ENCODE peak calls at places on chromosome 16, in ten cellular contexts. D is testis; X is neuronal stem cell; N is CD8-positive, alpha-beta T cell; P is AG04450; K is GM23248; B is body of pancreas; O is SJCRH30; A is WERI-Rb-1; G is stomach. C is an unnamed sample. For H3K9me3, the result is how much of the 10 kb centered on the place peaks cover.

GRCh38 chr16:51389881-51390280 is 238.8 kb upstream of the SALL1 start:
- DNase-seq in D (no peak), X (no peak), N (no peak), P (no peak), K (no peak), B (no peak), O (no peak), A (no peak), G (no peak), C (no peak)

GRCh38 chr16:82699711-82700495 is 73.1 kb downstream of the CDH13 start:
- DNase-seq in D (no peak), X (no peak), N (no peak), P (no peak), K (peak), B (peak), O (no peak), A (no peak), G (no peak), C (no peak)

GRCh38 chr16:85202051-85202601 is 89.9 kb upstream of the CIBAR2 start:
- DNase-seq in D (no peak), X (no peak), N (no peak), P (no peak), K (peak), B (no peak), O (no peak), A (no peak), G (no peak), C (no peak)

GRCh38 chr16:52456368-52456767 is 90.6 kb downstream of the TOX3 start:
- DNase-seq in D (no peak), X (peak), N (no peak), P (no peak), K (no peak), B (no peak), O (peak), A (no peak), G (no peak), C (no peak)

GRCh38 chr16:87210949-87211348 is 106.2 kb downstream of the C16orf95 start:
- DNase-seq in D (no peak), X (no peak), N (no peak), P (no peak), K (peak), B (no peak), O (no peak), A (no peak), G (no peak), C (no peak)

GRCh38 chr16:29182501-29182900 is 197.6 kb downstream of the LAT start:
- DNase-seq in D (no peak), X (no peak), N (no peak), P (no peak), K (no peak), B (no peak), O (no peak), A (no peak), G (no peak), C (no peak)

GRCh38 chr16:61879306-61879705 is 156.9 kb downstream of the CDH8 start:
- DNase-seq in D (no peak), X (no peak), N (no peak), P (no peak), K (no peak), B (no peak), O (peak), A (no peak), G (no peak), C (no peak)

GRCh38 chr16:73048292-73049050 is 543 bp upstream of the ZFHX3 start:
- DNase-seq in D (peak), X (no peak), N (no peak), P (no peak), K (peak), B (peak), O (no peak), A (no peak), G (peak), C (no peak)

GRCh38 chr16:74726736-74727135 is 26.1 kb upstream of the MLKL start:
- DNase-seq in D (peak), X (no peak), N (no peak), P (no peak), K (no peak), B (peak), O (peak), A (no peak), G (no peak), C (no peak)

GRCh38 chr16:49641250-49641649 is 214.7 kb downstream of the ZNF423 start:
- DNase-seq in D (no peak), X (no peak), N (no peak), P (no peak), K (no peak), B (no peak), O (no peak), A (no peak), G (no peak), C (no peak)

GRCh38 chr16:12258806-12259205 is 282.3 kb downstream of the SNX29 start:
- DNase-seq in D (no peak), X (no peak), N (no peak), P (no peak), K (no peak), B (no peak), O (no peak), A (no peak), G (no peak), C (no peak)

GRCh38 chr16:87332150-87332549 is 15.0 kb upstream of the C16orf95 start:
- DNase-seq in D (no peak), X (no peak), N (no peak), P (no peak), K (peak), B (no peak), O (no peak), A (no peak), G (no peak), C (no peak)

GRCh38 chr16:81693467-81694303 is 85.4 kb upstream of the PLCG2 start:
- DNase-seq in D (no peak), X (no peak), N (no peak), P (no peak), K (no peak), B (no peak), O (peak), A (no peak), G (no peak), C (no peak)

GRCh38 chr16:74297296-74297665 is 667 bp downstream of the PSMD7 start:
- DNase-seq in D (no peak), X (no peak), N (no peak), P (no peak), K (peak), B (peak), O (peak), A (no peak), G (no peak), C (peak)

GRCh38 chr16:74691093-74691855 is 9.4 kb downstream of the MLKL start:
- DNase-seq in D (no peak), X (no peak), N (no peak), P (no peak), K (peak), B (no peak), O (no peak), A (no peak), G (no peak), C (no peak)

GRCh38 chr16:85005278-85006069 is 5.9 kb downstream of the ZDHHC7 start:
- DNase-seq in D (peak), X (no peak), N (no peak), P (no peak), K (peak), B (no peak), O (no peak), A (no peak), G (no peak), C (no peak)

GRCh38 chr16:58265480-58266052 is 29.3 kb downstream of the PRSS54 start:
- DNase-seq in D (no peak), X (no peak), N (no peak), P (no peak), K (no peak), B (no peak), O (no peak), A (no peak), G (no peak), C (no peak)

GRCh38 chr16:50246299-50247122 is 19.8 kb upstream of the ADCY7 start:
- DNase-seq in D (no peak), X (no peak), N (no peak), P (no peak), K (peak), B (no peak), O (peak), A (peak), G (no peak), C (no peak)

GRCh38 chr16:8634991-8635736 is 13.7 kb downstream of the METTL22 start:
- DNase-seq in D (peak), X (peak), N (no peak), P (no peak), K (peak), B (no peak), O (no peak), A (peak), G (no peak), C (no peak)

GRCh38 chr16:57859331-57859730 is 57.0 kb upstream of the KIFC3 start:
- DNase-seq in D (no peak), X (peak), N (no peak), P (no peak), K (peak), B (no peak), O (peak), A (peak), G (no peak), C (no peak)

GRCh38 chr16:885391-885790 is 84.9 kb upstream of the GNG13 start:
- DNase-seq in D (no peak), X (no peak), N (no peak), P (no peak), K (no peak), B (no peak), O (no peak), A (no peak), G (no peak), C (no peak)

GRCh38 chr16:90046971-90047713 is 27.9 kb upstream of the DBNDD1 start:
- DNase-seq in D (peak), X (no peak), N (no peak), P (no peak), K (peak), B (peak), O (peak), A (no peak), G (peak), C (no peak)

GRCh38 chr16:75108792-75109731 is 7.5 kb downstream of the LDHD start:
- DNase-seq in D (peak), X (no peak), N (no peak), P (peak), K (peak), B (peak), O (peak), A (no peak), G (peak), C (peak)

GRCh38 chr16:66872927-66873684 is 7.2 kb upstream of the PDP2 start:
- DNase-seq in D (peak), X (peak), N (peak), P (peak), K (peak), B (peak), O (peak), A (peak), G (peak), C (peak)

GRCh38 chr16:57235128-57236092 is 9.6 kb upstream of the ARL2BP start:
- DNase-seq in D (no peak), X (no peak), N (no peak), P (peak), K (peak), B (peak), O (no peak), A (no peak), G (no peak), C (no peak)

GRCh38 chr16:67883146-67883871 is 1.4 kb upstream of the NRN1L start:
- DNase-seq in D (no peak), X (no peak), N (no peak), P (no peak), K (no peak), B (no peak), O (no peak), A (no peak), G (no peak), C (no peak)

GRCh38 chr16:26317885-26318284 is 626.1 kb downstream of the HS3ST4 start:
- DNase-seq in D (no peak), X (no peak), N (no peak), P (no peak), K (no peak), B (no peak), O (no peak), A (peak), G (no peak), C (no peak)

GRCh38 chr16:27426423-27427408 is 24.7 kb downstream of the IL21R start:
- DNase-seq in D (no peak), X (no peak), N (no peak), P (peak), K (peak), B (peak), O (peak), A (no peak), G (peak), C (peak)

GRCh38 chr16:48444574-48444973 is 59.4 kb upstream of the SIAH1 start:
- DNase-seq in D (no peak), X (no peak), N (no peak), P (peak), K (peak), B (peak), O (peak), A (no peak), G (no peak), C (no peak)

GRCh38 chr16:785563-786535 is 2.3 kb downstream of the RPUSD1 start:
- DNase-seq in D (peak), X (peak), N (peak), P (no peak), K (peak), B (peak), O (no peak), A (peak), G (peak), C (peak)

GRCh38 chr16:75477680-75478473 is 13.4 kb upstream of the TMEM170A start:
- DNase-seq in D (no peak), X (no peak), N (no peak), P (no peak), K (no peak), B (no peak), O (no peak), A (no peak), G (no peak), C (no peak)

GRCh38 chr16:54928421-54929089 is 2.1 kb upstream of the IRX5 start:
- DNase-seq in D (peak), X (peak), N (no peak), P (no peak), K (peak), B (peak), O (peak), A (peak), G (peak), C (peak)

GRCh38 chr16:56897026-56897799 is 32.2 kb downstream of the SLC12A3 start:
- DNase-seq in D (no peak), X (no peak), N (no peak), P (no peak), K (no peak), B (peak), O (no peak), A (no peak), G (no peak), C (no peak)

GRCh38 chr16:57166951-57167350 is 18.9 kb downstream of the PSME3IP1 start:
- DNase-seq in D (no peak), X (no peak), N (no peak), P (no peak), K (peak), B (peak), O (no peak), A (no peak), G (no peak), C (no peak)

GRCh38 chr16:13702614-13703013 is 217.3 kb upstream of the ERCC4 start:
- DNase-seq in D (no peak), X (no peak), N (no peak), P (no peak), K (no peak), B (peak), O (no peak), A (no peak), G (no peak), C (no peak)

GRCh38 chr16:80687606-80688005 is 116.8 kb downstream of the CDYL2 start:
- DNase-seq in D (no peak), X (no peak), N (no peak), P (no peak), K (no peak), B (no peak), O (no peak), A (no peak), G (no peak), C (no peak)

GRCh38 chr16:77993111-77993571 is 29.2 kb upstream of the CLEC3A start:
- DNase-seq in D (no peak), X (no peak), N (no peak), P (peak), K (peak), B (no peak), O (no peak), A (peak), G (no peak), C (no peak)

GRCh38 chr16:79047337-79047736 is 553.2 kb downstream of the MAF start:
- DNase-seq in D (no peak), X (no peak), N (no peak), P (no peak), K (no peak), B (no peak), O (no peak), A (no peak), G (no peak), C (no peak)

GRCh38 chr16:35425270-35425669 is 1965.9 kb downstream of the TP53TG3F start:
- DNase-seq in D (no peak), X (no peak), N (no peak), P (no peak), K (no peak), B (no peak), O (no peak), A (peak), G (no peak), C (no peak)
- H3K9me3 ChIP-seq in D (under half), X (under half), N (under half), P (under half), K (under half), B (under half), O (under half), A (under half), G (under half), C (under half)

GRCh38 chr16:69407702-69408323 is 16.6 kb upstream of the CYB5B start:
- DNase-seq in D (no peak), X (no peak), N (no peak), P (no peak), K (no peak), B (no peak), O (no peak), A (no peak), G (no peak), C (no peak)

GRCh38 chr16:69405757-69406156 is 18.7 kb upstream of the CYB5B start:
- DNase-seq in D (no peak), X (no peak), N (no peak), P (no peak), K (no peak), B (no peak), O (no peak), A (no peak), G (no peak), C (no peak)

GRCh38 chr16:69410285-69410990 is 14.0 kb upstream of the CYB5B start:
- DNase-seq in D (no peak), X (no peak), N (no peak), P (no peak), K (peak), B (no peak), O (no peak), A (no peak), G (no peak), C (no peak)

GRCh38 chr16:69406780-69407331 is 17.6 kb upstream of the CYB5B start:
- DNase-seq in D (peak), X (no peak), N (no peak), P (no peak), K (peak), B (no peak), O (no peak), A (no peak), G (no peak), C (no peak)

GRCh38 chr16:69408451-69408850 is 16.0 kb upstream of the CYB5B start:
- DNase-seq in D (no peak), X (no peak), N (no peak), P (no peak), K (no peak), B (no peak), O (peak), A (no peak), G (peak), C (no peak)
- H3K9me3 ChIP-seq in D (under half), X (under half), N (under half), P (under half), K (under half), B (under half), O (under half), A (under half), G (under half), C (under half)

DNA sequence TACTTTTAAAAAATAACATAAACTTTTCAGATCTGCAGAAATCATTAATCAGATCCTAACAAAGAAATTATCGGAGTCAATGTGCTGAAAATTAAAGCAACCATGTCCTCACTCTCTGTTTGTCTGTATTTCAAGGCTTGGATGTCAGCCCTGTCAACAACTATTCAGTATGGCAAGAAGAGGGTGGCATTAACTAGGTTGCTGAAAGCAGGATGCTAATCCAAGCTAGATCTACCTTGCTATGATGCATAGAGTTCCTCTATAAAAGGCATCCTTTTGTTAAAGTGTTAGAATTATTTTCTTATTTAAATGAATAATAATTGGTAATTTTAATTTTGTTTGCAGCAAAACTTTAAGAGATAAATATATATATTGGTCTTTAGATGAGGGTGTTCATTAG is 800.8 kb downstream of the CDH11 start:
- DNase-seq in D (no peak), X (no peak), N (no peak), P (no peak), K (no peak), B (no peak), O (no peak), A (no peak), G (no peak), C (no peak)
- H3K9me3 ChIP-seq in D (under half), X (under half), N (under half), P (under half), K (under half), B (under half), O (under half), A (under half), G (under half), C (under half)

GRCh38 chr16:64933890-64934289 is 188.0 kb downstream of the CDH11 start:
- DNase-seq in D (no peak), X (no peak), N (no peak), P (no peak), K (no peak), B (no peak), O (no peak), A (peak), G (no peak), C (no peak)
- H3K9me3 ChIP-seq in D (under half), X (under half), N (under half), P (under half), K (under half), B (under half), O (under half), A (under half), G (under half), C (under half)

GRCh38 chr16:15975172-15975571 is 25.8 kb downstream of the ABCC1 start:
- DNase-seq in D (peak), X (no peak), N (no peak), P (no peak), K (no peak), B (peak), O (no peak), A (no peak), G (no peak), C (no peak)
- H3K9me3 ChIP-seq in D (under half), X (under half), N (under half), P (under half), K (under half), B (under half), O (under half), A (under half), G (under half), C (under half)

GRCh38 chr16:59988591-59988990 is 1254.5 kb upstream of the GOT2 start:
- DNase-seq in D (no peak), X (no peak), N (no peak), P (no peak), K (no peak), B (no peak), O (no peak), A (no peak), G (no peak), C (no peak)
- H3K9me3 ChIP-seq in D (under half), X (under half), N (under half), P (under half), K (under half), B (under half), O (under half), A (under half), G (under half), C (under half)

GRCh38 chr16:3317315-3317999 is 12.2 kb downstream of the ZNF75A start:
- DNase-seq in D (no peak), X (no peak), N (no peak), P (no peak), K (peak), B (no peak), O (no peak), A (no peak), G (no peak), C (no peak)

GRCh38 chr16:3306078-3306477 is 781 bp downstream of the ZNF75A start:
- DNase-seq in D (no peak), X (no peak), N (no peak), P (no peak), K (no peak), B (no peak), O (no peak), A (no peak), G (no peak), C (no peak)

GRCh38 chr16:3311496-3311895 is 6.2 kb downstream of the ZNF75A start:
- DNase-seq in D (no peak), X (no peak), N (no peak), P (no peak), K (no peak), B (no peak), O (no peak), A (no peak), G (no peak), C (no peak)
- H3K9me3 ChIP-seq in D (under half), X (half or more), N (under half), P (half or more), K (under half), B (under half), O (under half), A (under half), G (under half), C (under half)

DNA sequence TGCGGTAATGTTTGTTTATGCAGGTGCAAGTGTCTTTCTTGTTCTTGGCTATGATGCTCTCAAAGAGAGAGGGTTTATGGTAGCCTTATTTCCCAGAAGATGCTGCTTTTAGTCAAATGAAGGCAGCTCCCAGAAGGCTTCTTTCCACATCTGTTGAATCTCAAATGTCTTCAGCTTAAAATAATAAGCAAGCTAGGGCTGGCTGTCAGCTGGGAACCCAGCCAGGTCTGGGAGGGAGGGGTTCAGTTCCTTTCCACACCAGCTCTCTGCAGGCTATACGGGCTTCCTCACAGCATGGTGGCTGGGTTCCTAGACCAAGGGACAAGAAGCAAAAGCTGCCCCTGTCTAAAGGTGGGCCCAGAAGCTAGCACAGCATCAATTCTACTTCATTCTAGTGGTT is 47.4 kb upstream of the ATF7IP2 start:
- DNase-seq in D (no peak), X (no peak), N (no peak), P (no peak), K (no peak), B (no peak), O (no peak), A (no peak), G (no peak), C (no peak)
- H3K9me3 ChIP-seq in D (under half), X (under half), N (under half), P (under half), K (under half), B (under half), O (under half), A (under half), G (under half), C (under half)